ENCODE peak calls at places on chromosome 10, in seven cellular contexts. H is heart left ventricle, X is HCT116, D is IMR-90, J is A549, R is thyroid gland, K is testis. V is an unnamed sample.

GRCh38 chr10:12587408-12587807 is 238.1 kb downstream of the CAMK1D start:
- DNase-seq in H (no peak), X (no peak), D (peak; percentile 25), J (no peak), R (no peak), K (no peak), V (no peak)

GRCh38 chr10:122192142-122192541 is 79.0 kb upstream of the BTBD16 start:
- DNase-seq in H (peak; percentile 56), X (no peak), D (no peak), J (no peak), R (peak; percentile 33), K (no peak), V (no peak)

GRCh38 chr10:23980054-23980453 is 228.9 kb upstream of the KIAA1217 start:
- DNase-seq in H (no peak), X (no peak), D (no peak), J (no peak), R (peak; percentile 44), K (no peak), V (no peak)

GRCh38 chr10:30190831-30191552 is 131.6 kb upstream of the JCAD start:
- DNase-seq in H (no peak), X (no peak), D (no peak), J (no peak), R (no peak), K (peak; percentile 89), V (no peak)

GRCh38 chr10:121069061-121069850 is 218.1 kb downstream of the WDR11 start:
- DNase-seq in H (no peak), X (peak; percentile 32), D (no peak), J (peak; percentile 21), R (no peak), K (no peak), V (no peak)

GRCh38 chr10:102546606-102547310 is 43.0 kb downstream of the SUFU start:
- DNase-seq in H (no peak), X (no peak), D (peak; percentile 90), J (no peak), R (no peak), K (no peak), V (no peak)

GRCh38 chr10:48951707-48952106 is 12.1 kb upstream of the LRRC18 start:
- DNase-seq in H (no peak), X (no peak), D (no peak), J (no peak), R (no peak), K (no peak), V (no peak)

GRCh38 chr10:43689618-43689954 is 40.9 kb upstream of the ZNF32 start:
- DNase-seq in H (peak; percentile 84), X (no peak), D (no peak), J (peak; percentile 52), R (peak; percentile 58), K (peak; percentile 58), V (peak; percentile 83)

GRCh38 chr10:112286837-112287818 is 3.9 kb downstream of the TECTB start:
- DNase-seq in H (no peak), X (no peak), D (no peak), J (no peak), R (peak; percentile 89), K (no peak), V (no peak)

GRCh38 chr10:5400843-5401242 is 3.8 kb downstream of the TUBAL3 start:
- DNase-seq in H (no peak), X (no peak), D (no peak), J (no peak), R (no peak), K (no peak), V (no peak)

GRCh38 chr10:126186746-126187145 is 201.5 kb downstream of the ADAM12 start:
- DNase-seq in H (no peak), X (no peak), D (peak; percentile 48), J (peak; percentile 34), R (no peak), K (no peak), V (no peak)

GRCh38 chr10:15092855-15093408 is 4.2 kb upstream of the RPP38 start:
- DNase-seq in H (no peak), X (no peak), D (no peak), J (no peak), R (no peak), K (no peak), V (no peak)

GRCh38 chr10:75211007-75211735 is 575 bp downstream of the VDAC2 start:
- DNase-seq in H (peak; percentile 41), X (no peak), D (peak; percentile 57), J (peak; percentile 68), R (no peak), K (peak; percentile 62), V (peak; percentile 62)

GRCh38 chr10:16853201-16853600 is 36.0 kb upstream of the RSU1 start:
- DNase-seq in H (no peak), X (peak; percentile 15), D (peak; percentile 68), J (peak; percentile 39), R (no peak), K (no peak), V (no peak)

GRCh38 chr10:122388287-122388997 is 13.9 kb downstream of the PLEKHA1 start:
- DNase-seq in H (no peak), X (no peak), D (no peak), J (no peak), R (no peak), K (no peak), V (no peak)

GRCh38 chr10:3542185-3542611 is 242.8 kb downstream of the KLF6 start:
- DNase-seq in H (no peak), X (no peak), D (peak; percentile 87), J (peak; percentile 19), R (no peak), K (no peak), V (no peak)

GRCh38 chr10:86258488-86258887 is 108.1 kb downstream of the GRID1 start:
- DNase-seq in H (no peak), X (no peak), D (peak; percentile 0), J (no peak), R (no peak), K (no peak), V (no peak)

GRCh38 chr10:107284187-107284586 is 119.7 kb upstream of the SORCS1 start:
- DNase-seq in H (no peak), X (no peak), D (no peak), J (no peak), R (no peak), K (no peak), V (no peak)

GRCh38 chr10:124974131-124974530 is 32.2 kb downstream of the ZRANB1 start:
- DNase-seq in H (no peak), X (no peak), D (no peak), J (no peak), R (peak; percentile 61), K (no peak), V (no peak)

GRCh38 chr10:116027355-116027754 is 245.7 kb downstream of the GFRA1 start:
- DNase-seq in H (no peak), X (no peak), D (no peak), J (no peak), R (no peak), K (no peak), V (no peak)

GRCh38 chr10:132011027-132011426 is 29.3 kb upstream of the BNIP3 start:
- DNase-seq in H (peak; percentile 67), X (no peak), D (no peak), J (no peak), R (no peak), K (no peak), V (no peak)

GRCh38 chr10:111151595-111151994 is 74.8 kb downstream of the ADRA2A start:
- DNase-seq in H (no peak), X (no peak), D (no peak), J (no peak), R (no peak), K (no peak), V (no peak)

GRCh38 chr10:20922461-20922860 is 25.4 kb upstream of the NEBL start:
- DNase-seq in H (no peak), X (no peak), D (no peak), J (no peak), R (no peak), K (no peak), V (no peak)

GRCh38 chr10:511849-512191 is 177.6 kb downstream of the DIP2C start:
- DNase-seq in H (no peak), X (no peak), D (no peak), J (no peak), R (no peak), K (no peak), V (no peak)
- H3K4me1 ChIP-seq in H (peaks cover 12% of the 10 kb centered on the region), X (peaks cover 10% of the 10 kb centered on the region), D (peaks cover 3% of the 10 kb centered on the region), J (no peaks in the 10 kb centered on the region), R (peaks cover 17% of the 10 kb centered on the region), K (peaks cover 13% of the 10 kb centered on the region), V (peaks cover 21% of the 10 kb centered on the region)

GRCh38 chr10:130250127-130250526 is 113.9 kb downstream of the GLRX3 start:
- DNase-seq in H (no peak), X (no peak), D (no peak), J (no peak), R (no peak), K (no peak), V (no peak)

GRCh38 chr10:130257897-130258296 is 121.7 kb downstream of the GLRX3 start:
- DNase-seq in H (no peak), X (no peak), D (no peak), J (no peak), R (no peak), K (no peak), V (no peak)

GRCh38 chr10:130255777-130256176 is 119.6 kb downstream of the GLRX3 start:
- DNase-seq in H (no peak), X (no peak), D (no peak), J (no peak), R (no peak), K (no peak), V (no peak)

GRCh38 chr10:130251766-130252165 is 115.6 kb downstream of the GLRX3 start:
- DNase-seq in H (no peak), X (no peak), D (no peak), J (no peak), R (no peak), K (no peak), V (no peak)

GRCh38 chr10:130254168-130255061 is 118.2 kb downstream of the GLRX3 start:
- DNase-seq in H (no peak), X (no peak), D (no peak), J (no peak), R (no peak), K (no peak), V (no peak)
- TF ChIP-seq CTCF in H (peak; percentile 58), X (no peak), D (no peak), J (no peak), R (no peak), K (no peak), V (no peak)

GRCh38 chr10:97318772-97319651 is at the start of gene FRAT1:
- DNase-seq in H (peak; percentile 90), X (peak; percentile 84), D (peak; percentile 93), J (peak; percentile 91), R (peak; percentile 91), K (peak; percentile 95), V (peak; percentile 95)
- TF ChIP-seq POLR2A in H (no peak), X (peak; percentile 52), D (peak; percentile 88), J (peak; percentile 36), R (no peak), K (peak; percentile 23), V (peak; percentile 14)

DNA sequence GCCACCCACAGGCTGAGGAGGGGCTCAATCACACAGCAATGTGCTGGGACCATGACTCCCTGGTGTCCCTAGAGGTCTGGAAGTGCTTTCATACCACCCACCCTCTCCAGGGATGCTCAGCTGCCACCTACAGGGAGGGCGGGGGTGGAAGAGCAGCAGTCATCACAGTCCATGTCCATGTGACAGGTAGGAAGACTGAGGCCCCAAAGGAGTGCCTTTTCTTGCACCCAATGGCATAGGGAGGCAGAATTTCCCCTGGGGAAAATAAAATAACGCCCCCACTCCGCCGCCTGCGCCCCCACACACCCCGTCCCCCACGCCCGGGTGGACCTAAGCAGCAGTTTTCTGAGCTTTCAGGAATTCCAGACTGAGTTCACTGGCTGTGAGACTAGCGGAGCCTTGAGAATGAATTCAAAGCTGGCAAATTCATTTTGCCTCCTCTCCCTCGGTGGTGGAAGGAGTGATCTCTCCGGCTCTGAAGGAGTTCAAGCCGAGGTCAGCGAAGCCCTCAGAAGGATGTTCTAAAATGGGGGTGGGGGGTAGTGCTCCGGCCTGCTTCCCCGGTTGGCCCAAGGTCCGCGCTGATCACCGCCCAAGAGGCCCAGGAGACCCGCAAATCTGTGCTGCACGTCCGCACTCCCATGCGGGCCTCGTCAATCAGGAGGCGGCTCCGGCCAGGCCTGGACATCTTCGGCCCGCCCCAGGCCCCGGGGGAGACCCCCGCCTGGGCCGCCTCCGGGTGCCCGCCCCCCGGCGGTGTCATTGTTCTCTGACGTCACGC is 2.1 kb upstream of the ZMIZ1 start:
- DNase-seq in H (no peak), X (no peak), D (peak; percentile 35), J (peak; percentile 76), R (no peak), K (no peak), V (no peak)
- H3K4me1 ChIP-seq in H (peaks cover 17% of the 10 kb centered on the region), X (peaks cover 38% of the 10 kb centered on the region), D (peaks cover 3% of the 10 kb centered on the region), J (peaks cover 15% of the 10 kb centered on the region), R (peaks cover 17% of the 10 kb centered on the region), K (peaks cover 18% of the 10 kb centered on the region), V (peaks cover 28% of the 10 kb centered on the region)